ENCODE peak calls at places on chromosomes 11 and 22, in nine cellular contexts. One of them, this sample, is unnamed.

GRCh38 chr11:69702239-69702668 is 1.6 kb downstream of the FGF19 start:
- DNase-seq in astrocyte of the spinal cord: no peak
- DNase-seq in fibroblast of lung: no peak
- DNase-seq in IMR-90: no peak
- DNase-seq in AG10803: no peak
- DNase-seq in HFF-Myc: no peak
- DNase-seq in A673: no peak
- DNase-seq in GM23338: peak; percentile 93
- DNase-seq in suprapubic skin: no peak
- DNase-seq in this sample: peak; percentile 50

GRCh38 chr11:27281740-27282139 is 81.3 kb downstream of the CCDC34 start:
- DNase-seq in A673: no peak
- DNase-seq in AG10803: no peak
- DNase-seq in IMR-90: no peak
- DNase-seq in fibroblast of lung: no peak
- DNase-seq in GM23338: no peak
- DNase-seq in astrocyte of the spinal cord: no peak
- DNase-seq in suprapubic skin: no peak
- DNase-seq in HFF-Myc: no peak
- DNase-seq in this sample: no peak

GRCh38 chr11:16169541-16169940 is 186.8 kb downstream of the SOX6 start:
- DNase-seq in astrocyte of the spinal cord: no peak
- DNase-seq in GM23338: peak; percentile 53
- DNase-seq in HFF-Myc: no peak
- DNase-seq in IMR-90: peak; percentile 30
- DNase-seq in fibroblast of lung: peak; percentile 34
- DNase-seq in suprapubic skin: no peak
- DNase-seq in A673: peak; percentile 85
- DNase-seq in AG10803: peak; percentile 73
- DNase-seq in this sample: no peak

GRCh38 chr11:125398994-125399638 is 96.9 kb downstream of the FEZ1 start:
- DNase-seq in A673: no peak
- DNase-seq in HFF-Myc: no peak
- DNase-seq in fibroblast of lung: no peak
- DNase-seq in IMR-90: no peak
- DNase-seq in AG10803: no peak
- DNase-seq in astrocyte of the spinal cord: no peak
- DNase-seq in suprapubic skin: no peak
- DNase-seq in GM23338: no peak
- DNase-seq in this sample: no peak

GRCh38 chr11:128624269-128625170 is 37.2 kb upstream of the ETS1 start:
- DNase-seq in fibroblast of lung: no peak
- DNase-seq in suprapubic skin: no peak
- DNase-seq in A673: no peak
- DNase-seq in GM23338: no peak
- DNase-seq in HFF-Myc: no peak
- DNase-seq in astrocyte of the spinal cord: no peak
- DNase-seq in AG10803: no peak
- DNase-seq in IMR-90: no peak
- DNase-seq in this sample: no peak

GRCh38 chr11:75159081-75159953 is 8.4 kb downstream of the SLCO2B1 start:
- DNase-seq in AG10803: no peak
- DNase-seq in A673: no peak
- DNase-seq in GM23338: peak; percentile 40
- DNase-seq in HFF-Myc: no peak
- DNase-seq in suprapubic skin: no peak
- DNase-seq in astrocyte of the spinal cord: no peak
- DNase-seq in IMR-90: no peak
- DNase-seq in fibroblast of lung: no peak
- DNase-seq in this sample: no peak

GRCh38 chr11:11620251-11620965 is 1.4 kb downstream of the GALNT18 start:
- DNase-seq in astrocyte of the spinal cord: peak; percentile 2
- DNase-seq in GM23338: peak; percentile 66
- DNase-seq in IMR-90: peak; percentile 12
- DNase-seq in A673: peak; percentile 0
- DNase-seq in fibroblast of lung: peak; percentile 17
- DNase-seq in AG10803: no peak
- DNase-seq in suprapubic skin: no peak
- DNase-seq in HFF-Myc: no peak
- DNase-seq in this sample: peak; percentile 66

GRCh38 chr22:46292727-46293126 is 3.9 kb upstream of the GTSE1 start:
- DNase-seq in HFF-Myc: no peak
- DNase-seq in A673: no peak
- DNase-seq in AG10803: no peak
- DNase-seq in GM23338: no peak
- DNase-seq in suprapubic skin: no peak
- DNase-seq in fibroblast of lung: no peak
- DNase-seq in astrocyte of the spinal cord: no peak
- DNase-seq in IMR-90: no peak
- DNase-seq in this sample: no peak

GRCh38 chr11:46381836-46382643 is 571 bp downstream of the MDK start:
- DNase-seq in IMR-90: no peak
- DNase-seq in fibroblast of lung: peak; percentile 42
- DNase-seq in A673: peak; percentile 88
- DNase-seq in GM23338: peak; percentile 63
- DNase-seq in AG10803: no peak
- DNase-seq in HFF-Myc: no peak
- DNase-seq in astrocyte of the spinal cord: no peak
- DNase-seq in suprapubic skin: no peak
- DNase-seq in this sample: peak; percentile 46

GRCh38 chr22:30422481-30423295 is 2.9 kb upstream of the MTFP1 start:
- DNase-seq in GM23338: peak; percentile 76
- DNase-seq in IMR-90: peak; percentile 95
- DNase-seq in suprapubic skin: peak; percentile 84
- DNase-seq in astrocyte of the spinal cord: peak; percentile 97
- DNase-seq in A673: peak; percentile 92
- DNase-seq in fibroblast of lung: peak; percentile 98
- DNase-seq in AG10803: peak; percentile 89
- DNase-seq in HFF-Myc: no peak
- DNase-seq in this sample: no peak

GRCh38 chr11:121466063-121466794 is 13.5 kb upstream of the SORL1-AS1 start:
- DNase-seq in HFF-Myc: peak; percentile 95
- DNase-seq in suprapubic skin: peak; percentile 93
- DNase-seq in astrocyte of the spinal cord: peak; percentile 93
- DNase-seq in A673: peak; percentile 93
- DNase-seq in IMR-90: peak; percentile 95
- DNase-seq in AG10803: peak; percentile 93
- DNase-seq in GM23338: peak; percentile 90
- DNase-seq in fibroblast of lung: peak; percentile 97
- DNase-seq in this sample: peak; percentile 74

GRCh38 chr11:1276061-1276790 is 33.2 kb downstream of the TOLLIP start:
- DNase-seq in fibroblast of lung: no peak
- DNase-seq in suprapubic skin: no peak
- DNase-seq in A673: no peak
- DNase-seq in AG10803: no peak
- DNase-seq in astrocyte of the spinal cord: no peak
- DNase-seq in IMR-90: no peak
- DNase-seq in HFF-Myc: no peak
- DNase-seq in GM23338: no peak
- DNase-seq in this sample: no peak

GRCh38 chr11:35343033-35343598 is 76.2 kb downstream of the SLC1A2 start:
- DNase-seq in HFF-Myc: no peak
- DNase-seq in A673: no peak
- DNase-seq in astrocyte of the spinal cord: no peak
- DNase-seq in suprapubic skin: no peak
- DNase-seq in IMR-90: no peak
- DNase-seq in GM23338: no peak
- DNase-seq in AG10803: no peak
- DNase-seq in fibroblast of lung: no peak
- DNase-seq in this sample: no peak

GRCh38 chr11:12321217-12321937 is 56.0 kb upstream of the PARVA start:
- DNase-seq in GM23338: no peak
- DNase-seq in astrocyte of the spinal cord: no peak
- DNase-seq in fibroblast of lung: no peak
- DNase-seq in A673: no peak
- DNase-seq in suprapubic skin: no peak
- DNase-seq in AG10803: no peak
- DNase-seq in HFF-Myc: no peak
- DNase-seq in IMR-90: peak; percentile 52
- DNase-seq in this sample: no peak

GRCh38 chr11:94769897-94770296 is 1.7 kb downstream of the AMOTL1 start:
- DNase-seq in AG10803: no peak
- DNase-seq in IMR-90: no peak
- DNase-seq in astrocyte of the spinal cord: no peak
- DNase-seq in A673: no peak
- DNase-seq in GM23338: no peak
- DNase-seq in suprapubic skin: no peak
- DNase-seq in fibroblast of lung: no peak
- DNase-seq in HFF-Myc: no peak
- DNase-seq in this sample: no peak

GRCh38 chr11:1236316-1237127 is 13.7 kb downstream of the MUC5B start:
- DNase-seq in AG10803: no peak
- DNase-seq in IMR-90: no peak
- DNase-seq in astrocyte of the spinal cord: no peak
- DNase-seq in HFF-Myc: no peak
- DNase-seq in GM23338: no peak
- DNase-seq in suprapubic skin: peak; percentile 67
- DNase-seq in fibroblast of lung: no peak
- DNase-seq in A673: no peak
- DNase-seq in this sample: peak; percentile 0

DNA sequence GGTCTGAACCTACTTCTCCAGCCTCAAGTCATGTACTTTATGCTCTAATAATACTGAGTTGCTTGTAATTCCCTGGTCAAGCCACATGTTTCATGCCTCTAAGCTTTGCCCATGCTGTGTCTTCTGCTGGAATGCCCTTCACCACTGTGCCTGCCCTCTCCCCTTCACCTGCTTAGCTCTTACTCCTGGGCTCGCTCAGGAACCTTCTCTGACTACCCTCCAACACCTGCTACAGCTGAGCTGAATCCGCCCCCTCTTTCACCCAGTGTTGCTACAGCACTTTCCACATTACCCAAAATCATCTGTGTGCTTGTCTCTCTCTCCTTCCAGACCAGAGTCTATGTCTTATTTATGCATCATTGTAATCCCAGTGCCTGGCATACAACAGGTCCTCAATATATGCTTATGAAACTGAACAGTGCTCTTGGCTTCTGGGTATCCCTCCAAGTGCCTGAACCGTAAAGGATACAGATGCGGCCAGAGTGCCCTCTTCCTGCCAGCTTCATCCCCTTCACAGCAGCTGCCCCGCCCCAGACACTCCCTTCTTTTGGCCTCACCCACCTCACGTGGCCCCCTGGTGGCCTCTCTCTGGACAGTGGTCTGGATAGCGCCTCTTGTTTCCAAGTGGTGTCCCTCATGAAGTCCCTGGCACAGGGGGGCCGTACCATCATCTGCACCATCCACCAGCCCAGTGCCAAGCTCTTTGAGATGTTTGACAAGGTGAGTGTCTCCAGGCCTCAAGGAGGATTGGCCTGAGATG is 7.1 kb downstream of the ABCG4 start:
- DNase-seq in IMR-90: no peak
- DNase-seq in AG10803: no peak
- DNase-seq in A673: no peak
- DNase-seq in fibroblast of lung: no peak
- DNase-seq in HFF-Myc: no peak
- DNase-seq in GM23338: peak; percentile 67
- DNase-seq in astrocyte of the spinal cord: no peak
- DNase-seq in suprapubic skin: no peak
- DNase-seq in this sample: peak; percentile 48
- TF ChIP-seq CTCF in IMR-90: peak; percentile 3
- TF ChIP-seq CTCF in AG10803: peak; percentile 23
- TF ChIP-seq CTCF in A673: peak; percentile 17
- TF ChIP-seq CTCF in fibroblast of lung: no peak
- TF ChIP-seq CTCF in HFF-Myc: peak; percentile 47
- TF ChIP-seq CTCF in GM23338: peak; percentile 63
- TF ChIP-seq CTCF in astrocyte of the spinal cord: no peak
- TF ChIP-seq CTCF in suprapubic skin: no peak
- TF ChIP-seq CTCF in this sample: peak; percentile 28

GRCh38 chr11:13944801-13945505 is 17.6 kb upstream of the SPON1 start:
- DNase-seq in GM23338: no peak
- DNase-seq in astrocyte of the spinal cord: no peak
- DNase-seq in fibroblast of lung: no peak
- DNase-seq in IMR-90: no peak
- DNase-seq in HFF-Myc: no peak
- DNase-seq in suprapubic skin: no peak
- DNase-seq in AG10803: peak; percentile 34
- DNase-seq in A673: no peak
- DNase-seq in this sample: no peak

GRCh38 chr11:13952668-13953067 is 9.9 kb upstream of the SPON1 start:
- DNase-seq in GM23338: no peak
- DNase-seq in HFF-Myc: no peak
- DNase-seq in AG10803: no peak
- DNase-seq in A673: no peak
- DNase-seq in suprapubic skin: no peak
- DNase-seq in fibroblast of lung: no peak
- DNase-seq in IMR-90: no peak
- DNase-seq in astrocyte of the spinal cord: no peak
- DNase-seq in this sample: no peak

GRCh38 chr11:13954591-13954990 is 7.9 kb upstream of the SPON1 start:
- DNase-seq in IMR-90: no peak
- DNase-seq in fibroblast of lung: no peak
- DNase-seq in A673: no peak
- DNase-seq in astrocyte of the spinal cord: no peak
- DNase-seq in GM23338: no peak
- DNase-seq in HFF-Myc: no peak
- DNase-seq in suprapubic skin: no peak
- DNase-seq in AG10803: no peak
- DNase-seq in this sample: no peak

GRCh38 chr11:13947379-13947778 is 15.1 kb upstream of the SPON1 start:
- DNase-seq in fibroblast of lung: no peak
- DNase-seq in IMR-90: no peak
- DNase-seq in AG10803: no peak
- DNase-seq in GM23338: no peak
- DNase-seq in HFF-Myc: no peak
- DNase-seq in astrocyte of the spinal cord: peak; percentile 19
- DNase-seq in suprapubic skin: no peak
- DNase-seq in A673: no peak
- DNase-seq in this sample: no peak

GRCh38 chr11:13949876-13950275 is 12.6 kb upstream of the SPON1 start:
- DNase-seq in fibroblast of lung: no peak
- DNase-seq in A673: no peak
- DNase-seq in suprapubic skin: no peak
- DNase-seq in HFF-Myc: no peak
- DNase-seq in IMR-90: no peak
- DNase-seq in AG10803: no peak
- DNase-seq in GM23338: no peak
- DNase-seq in astrocyte of the spinal cord: no peak
- DNase-seq in this sample: no peak
- TF ChIP-seq CTCF in fibroblast of lung: no peak
- TF ChIP-seq CTCF in A673: no peak
- TF ChIP-seq CTCF in suprapubic skin: no peak
- TF ChIP-seq CTCF in HFF-Myc: no peak
- TF ChIP-seq CTCF in IMR-90: no peak
- TF ChIP-seq CTCF in AG10803: no peak
- TF ChIP-seq CTCF in GM23338: peak; percentile 3
- TF ChIP-seq CTCF in astrocyte of the spinal cord: no peak
- TF ChIP-seq CTCF in this sample: no peak

GRCh38 chr11:124277809-124278208 is 21.6 kb downstream of the OR8G5 start:
- DNase-seq in IMR-90: no peak
- DNase-seq in GM23338: peak; percentile 47
- DNase-seq in HFF-Myc: no peak
- DNase-seq in astrocyte of the spinal cord: no peak
- DNase-seq in fibroblast of lung: no peak
- DNase-seq in AG10803: no peak
- DNase-seq in A673: peak; percentile 37
- DNase-seq in suprapubic skin: no peak
- DNase-seq in this sample: no peak
- TF ChIP-seq CTCF in IMR-90: no peak
- TF ChIP-seq CTCF in GM23338: peak; percentile 64
- TF ChIP-seq CTCF in HFF-Myc: no peak
- TF ChIP-seq CTCF in astrocyte of the spinal cord: peak; percentile 14
- TF ChIP-seq CTCF in fibroblast of lung: no peak
- TF ChIP-seq CTCF in AG10803: no peak
- TF ChIP-seq CTCF in A673: peak; percentile 54
- TF ChIP-seq CTCF in suprapubic skin: no peak
- TF ChIP-seq CTCF in this sample: no peak

GRCh38 chr11:58068640-58069039 is 37.9 kb downstream of the OR6Q1 start:
- DNase-seq in HFF-Myc: no peak
- DNase-seq in GM23338: peak; percentile 43
- DNase-seq in A673: peak; percentile 40
- DNase-seq in IMR-90: no peak
- DNase-seq in astrocyte of the spinal cord: no peak
- DNase-seq in AG10803: no peak
- DNase-seq in fibroblast of lung: no peak
- DNase-seq in suprapubic skin: no peak
- DNase-seq in this sample: no peak
- TF ChIP-seq CTCF in HFF-Myc: no peak
- TF ChIP-seq CTCF in GM23338: peak; percentile 34
- TF ChIP-seq CTCF in A673: peak; percentile 48
- TF ChIP-seq CTCF in IMR-90: no peak
- TF ChIP-seq CTCF in astrocyte of the spinal cord: no peak
- TF ChIP-seq CTCF in AG10803: no peak
- TF ChIP-seq CTCF in fibroblast of lung: no peak
- TF ChIP-seq CTCF in suprapubic skin: no peak
- TF ChIP-seq CTCF in this sample: no peak

This sample was measured in nephron progenitor cell.